ENCODE peak calls at places on chromosomes 2 and 18, in four cellular contexts. P is Peyer's patch, Z is K562, X is heart left ventricle. O is an unnamed sample.

GRCh38 chr18:54923339-54923956 is 35.8 kb downstream of the CCDC68 start:
- DNase-seq in P (no peak), Z (no peak), X (no peak), O (no peak)

GRCh38 chr2:48714240-48714639 is 41.3 kb downstream of the LHCGR start:
- DNase-seq in P (no peak), Z (no peak), X (no peak), O (no peak)

GRCh38 chr2:101064868-101065549 is 62.9 kb downstream of the RPL31 start:
- DNase-seq in P (no peak), Z (no peak), X (no peak), O (no peak)

GRCh38 chr2:2704380-2705093 is 373.5 kb upstream of the MYT1L start:
- DNase-seq in P (peak; percentile 18), Z (no peak), X (no peak), O (no peak)

GRCh38 chr2:216021768-216022167 is 8.4 kb upstream of the MREG start:
- DNase-seq in P (no peak), Z (no peak), X (no peak), O (no peak)

GRCh38 chr18:26547302-26548143 is 830 bp downstream of the KCTD1 start:
- DNase-seq in P (peak; percentile 66), Z (no peak), X (peak; percentile 71), O (peak; percentile 87)

GRCh38 chr18:34783485-34783884 is 73.4 kb downstream of the DTNA start:
- DNase-seq in P (no peak), Z (no peak), X (no peak), O (no peak)

GRCh38 chr2:27370816-27371620 is 602 bp downstream of the SNX17 start:
- DNase-seq in P (peak; percentile 58), Z (peak; percentile 73), X (peak; percentile 46), O (peak; percentile 83)

GRCh38 chr18:24669502-24669901 is 209.1 kb downstream of the HRH4 start:
- DNase-seq in P (no peak), Z (no peak), X (no peak), O (no peak)

GRCh38 chr2:28986429-28986828 is 5.3 kb downstream of the TOGARAM2 start:
- DNase-seq in P (no peak), Z (no peak), X (no peak), O (no peak)

GRCh38 chr2:240989451-240990265 is 8.8 kb upstream of the SNED1 start:
- DNase-seq in P (peak; percentile 57), Z (peak; percentile 39), X (no peak), O (peak; percentile 47)

GRCh38 chr2:230891108-230891507 is 26.4 kb downstream of the ITM2C start:
- DNase-seq in P (peak; percentile 15), Z (no peak), X (no peak), O (peak; percentile 31)

GRCh38 chr18:53639696-53640095 is 584.8 kb downstream of the MBD2 start:
- DNase-seq in P (no peak), Z (no peak), X (peak; percentile 54), O (no peak)

GRCh38 chr2:237488901-237489860 is 2.1 kb downstream of the MLPH start:
- DNase-seq in P (peak; percentile 54), Z (no peak), X (no peak), O (no peak)

GRCh38 chr2:175844169-175844568 is 157.9 kb downstream of the LNPK start:
- DNase-seq in P (no peak), Z (no peak), X (no peak), O (no peak)

GRCh38 chr2:228401065-228401912 is 219.8 kb upstream of the SPHKAP start:
- DNase-seq in P (no peak), Z (no peak), X (no peak), O (no peak)

GRCh38 chr2:20211420-20211819 is 13.5 kb downstream of the SDC1 start:
- DNase-seq in P (no peak), Z (no peak), X (no peak), O (no peak)

GRCh38 chr2:9249036-9249800 is 42.6 kb downstream of the ASAP2 start:
- DNase-seq in P (no peak), Z (no peak), X (no peak), O (no peak)

GRCh38 chr2:197159681-197160211 is 150.8 kb downstream of the ANKRD44 start:
- DNase-seq in P (no peak), Z (no peak), X (no peak), O (no peak)

GRCh38 chr18:12376034-12376717 is 851 bp downstream of the AFG3L2 start:
- DNase-seq in P (peak; percentile 60), Z (no peak), X (peak; percentile 42), O (peak; percentile 67)

GRCh38 chr2:67923696-67924095 is 139.1 kb downstream of the C1D start:
- DNase-seq in P (no peak), Z (no peak), X (no peak), O (no peak)

GRCh38 chr18:76491801-76492668 is 3.0 kb downstream of the ZNF516 start:
- DNase-seq in P (peak; percentile 73), Z (no peak), X (no peak), O (peak; percentile 82)

GRCh38 chr2:134181219-134181618 is 72.7 kb upstream of the MGAT5 start:
- DNase-seq in P (no peak), Z (no peak), X (no peak), O (no peak)

GRCh38 chr2:44931177-44931795 is 10.2 kb upstream of the SIX3 start:
- DNase-seq in P (no peak), Z (no peak), X (no peak), O (no peak)
- H3K4me3 ChIP-seq in P (no peak overlapping the region), Z (no peak overlapping the region), X (no peak overlapping the region), O (no peak overlapping the region)

DNA sequence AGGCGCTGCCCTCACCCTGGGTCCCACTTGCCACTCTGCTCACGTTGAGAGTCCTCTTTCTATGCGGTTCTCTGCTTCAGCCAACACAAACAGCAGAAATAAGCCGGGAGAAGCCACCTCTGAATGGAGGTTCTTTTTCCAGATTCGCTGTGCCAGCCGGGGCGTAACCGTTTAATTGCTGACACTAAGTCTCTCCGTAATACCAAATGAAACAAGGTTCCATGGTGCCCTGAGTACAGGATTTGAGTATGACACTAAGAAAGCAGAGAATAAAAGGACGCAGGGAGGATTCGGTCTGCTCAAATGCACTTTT is 37.6 kb downstream of the CTIF start:
- DNase-seq in P (no peak), Z (no peak), X (no peak), O (peak; percentile 50)
- H3K27ac ChIP-seq in P (no peak overlapping the region), Z (no peak overlapping the region), X (no peak overlapping the region), O (no peak overlapping the region)

GRCh38 chr2:62217980-62218379 is 22.1 kb downstream of the B3GNT2 start:
- DNase-seq in P (no peak), Z (no peak), X (no peak), O (no peak)
- H3K4me1 ChIP-seq in P (no peaks in the 10 kb centered on the region), Z (peaks cover 42% of the 10 kb centered on the region), X (peaks cover 60% of the 10 kb centered on the region), O (peaks cover 2% of the 10 kb centered on the region)

GRCh38 chr18:45626330-45627203 is 11.3 kb downstream of the SLC14A2 start:
- DNase-seq in P (no peak), Z (no peak), X (no peak), O (no peak)
- H3K4me3 ChIP-seq in P (no peak overlapping the region), Z (no peak overlapping the region), X (no peak overlapping the region), O (no peak overlapping the region)

O was measured in aorta.